ENCODE peak calls at places on chromosomes 13 and 19, in nine cellular contexts. L is heart right ventricle, V is cardiac muscle cell, F is fibroblast of lung, C is astrocyte of the cerebellum, I is fibroblast of pulmonary artery, O is stomach, Y is AG10803, T is pancreas. Q is an unnamed sample.

GRCh38 chr19:35882074-35882832 is 13.9 kb downstream of the APLP1 start:
- DNase-seq in L (peak), V (peak), F (peak), C (peak), I (peak), O (no peak), Y (peak), T (no peak), Q (no peak)

GRCh38 chr19:2788237-2788636 is 2.9 kb downstream of the THOP1 start:
- DNase-seq in L (no peak), V (no peak), F (no peak), C (no peak), I (no peak), O (no peak), Y (no peak), T (no peak), Q (no peak)

GRCh38 chr19:14563989-14564650 is 7.7 kb downstream of the NDUFB7 start:
- DNase-seq in L (no peak), V (peak), F (no peak), C (no peak), I (no peak), O (no peak), Y (no peak), T (peak), Q (no peak)

GRCh38 chr19:2270157-2270571 is 11.8 kb downstream of the PEAK3 start:
- DNase-seq in L (peak), V (no peak), F (no peak), C (no peak), I (no peak), O (no peak), Y (peak), T (peak), Q (no peak)

GRCh38 chr13:73440296-73440895 is 381.6 kb downstream of the KLF5 start:
- DNase-seq in L (no peak), V (no peak), F (no peak), C (no peak), I (peak), O (no peak), Y (no peak), T (no peak), Q (no peak)

GRCh38 chr13:52738719-52739467 is 727 bp downstream of the CNMD start:
- DNase-seq in L (peak), V (peak), F (no peak), C (no peak), I (no peak), O (no peak), Y (no peak), T (peak), Q (peak)

GRCh38 chr19:43380008-43380407 is 26.5 kb downstream of the CD177 start:
- DNase-seq in L (no peak), V (no peak), F (no peak), C (no peak), I (no peak), O (no peak), Y (no peak), T (no peak), Q (no peak)

GRCh38 chr13:27245610-27246009 is 5.7 kb upstream of the RPL21 start:
- DNase-seq in L (no peak), V (no peak), F (no peak), C (no peak), I (no peak), O (no peak), Y (no peak), T (no peak), Q (no peak)

GRCh38 chr19:57566396-57567256 is 7.0 kb upstream of the ZNF550 start:
- DNase-seq in L (no peak), V (peak), F (peak), C (peak), I (peak), O (no peak), Y (peak), T (no peak), Q (no peak)

GRCh38 chr13:60756306-60756705 is 359.3 kb downstream of the TDRD3 start:
- DNase-seq in L (no peak), V (peak), F (peak), C (no peak), I (peak), O (no peak), Y (peak), T (no peak), Q (no peak)

GRCh38 chr13:23952796-23953195 is 55.5 kb upstream of the C1QTNF9B start:
- DNase-seq in L (no peak), V (no peak), F (no peak), C (no peak), I (no peak), O (no peak), Y (no peak), T (peak), Q (no peak)

GRCh38 chr19:41939861-41940442 is 11.7 kb upstream of the ERFL start:
- DNase-seq in L (no peak), V (no peak), F (no peak), C (no peak), I (no peak), O (peak), Y (no peak), T (no peak), Q (peak)

GRCh38 chr13:20714563-20715339 is 11.3 kb downstream of the IL17D start:
- DNase-seq in L (peak), V (peak), F (peak), C (peak), I (peak), O (no peak), Y (peak), T (no peak), Q (no peak)

GRCh38 chr19:15378529-15379082 is 981 bp downstream of the AKAP8 start:
- DNase-seq in L (no peak), V (peak), F (peak), C (no peak), I (peak), O (peak), Y (peak), T (peak), Q (peak)

GRCh38 chr13:109101550-109102144 is 472.2 kb downstream of the MYO16 start:
- DNase-seq in L (no peak), V (no peak), F (peak), C (no peak), I (no peak), O (no peak), Y (no peak), T (no peak), Q (no peak)

GRCh38 chr19:49891393-49891792 is 5.3 kb downstream of the IL4I1 start:
- DNase-seq in L (no peak), V (no peak), F (no peak), C (no peak), I (no peak), O (no peak), Y (no peak), T (no peak), Q (no peak)

GRCh38 chr13:24274452-24274971 is 34.9 kb upstream of the C1QTNF9 start:
- DNase-seq in L (peak), V (peak), F (no peak), C (no peak), I (peak), O (peak), Y (no peak), T (no peak), Q (no peak)

GRCh38 chr13:99273128-99273527 is 14.9 kb upstream of the GPR18 start:
- DNase-seq in L (no peak), V (no peak), F (no peak), C (no peak), I (no peak), O (no peak), Y (no peak), T (no peak), Q (no peak)

GRCh38 chr13:19089315-19089714 is 92.3 kb downstream of the TUBA3C start:
- DNase-seq in L (no peak), V (no peak), F (no peak), C (no peak), I (no peak), O (no peak), Y (no peak), T (no peak), Q (no peak)

GRCh38 chr19:44890366-44891015 is 563 bp upstream of the TOMM40 start:
- DNase-seq in L (peak), V (peak), F (peak), C (peak), I (peak), O (no peak), Y (peak), T (no peak), Q (peak)

GRCh38 chr19:18098891-18099622 is 1.5 kb downstream of the MAST3 start:
- DNase-seq in L (no peak), V (no peak), F (no peak), C (no peak), I (no peak), O (peak), Y (no peak), T (peak), Q (no peak)

GRCh38 chr19:42252365-42253244 is 2.3 kb downstream of the ERF start:
- DNase-seq in L (peak), V (peak), F (peak), C (no peak), I (peak), O (no peak), Y (peak), T (peak), Q (peak)

GRCh38 chr13:31699650-31700049 is 39.7 kb upstream of the RXFP2 start:
- DNase-seq in L (no peak), V (peak), F (no peak), C (peak), I (peak), O (no peak), Y (no peak), T (no peak), Q (peak)

GRCh38 chr13:44620057-44620456 is 43.9 kb upstream of the TSC22D1 start:
- DNase-seq in L (no peak), V (no peak), F (peak), C (no peak), I (peak), O (no peak), Y (peak), T (no peak), Q (no peak)

GRCh38 chr13:36160297-36160696 is 29.1 kb upstream of the DCLK1 start:
- DNase-seq in L (no peak), V (no peak), F (no peak), C (no peak), I (no peak), O (no peak), Y (no peak), T (no peak), Q (no peak)

GRCh38 chr19:452829-453228 is 8.0 kb downstream of the SHC2 start:
- DNase-seq in L (no peak), V (no peak), F (no peak), C (no peak), I (no peak), O (no peak), Y (no peak), T (no peak), Q (no peak)

GRCh38 chr13:31166591-31166990 is 4.9 kb upstream of the HSPH1 start:
- DNase-seq in L (no peak), V (no peak), F (peak), C (no peak), I (no peak), O (no peak), Y (no peak), T (no peak), Q (no peak)

GRCh38 chr19:3132971-3133792 is 2.7 kb upstream of the GNA15 start:
- DNase-seq in L (no peak), V (peak), F (peak), C (no peak), I (peak), O (no peak), Y (peak), T (no peak), Q (no peak)

GRCh38 chr13:113845723-113846638 is 17.9 kb downstream of the GAS6 start:
- DNase-seq in L (no peak), V (no peak), F (no peak), C (no peak), I (no peak), O (no peak), Y (no peak), T (no peak), Q (no peak)

GRCh38 chr13:99970761-99971575 is 599 bp downstream of the ZIC5 start:
- DNase-seq in L (no peak), V (no peak), F (no peak), C (no peak), I (no peak), O (no peak), Y (no peak), T (peak), Q (no peak)

GRCh38 chr13:48533207-48533499 is 273 bp upstream of the RCBTB2 start:
- DNase-seq in L (no peak), V (no peak), F (no peak), C (no peak), I (no peak), O (no peak), Y (peak), T (no peak), Q (no peak)

GRCh38 chr19:29576043-29576442 is 30.0 kb upstream of the POP4 start:
- DNase-seq in L (no peak), V (no peak), F (peak), C (no peak), I (no peak), O (no peak), Y (peak), T (no peak), Q (no peak)

GRCh38 chr19:30227661-30228112 is 144.5 kb upstream of the ZNF536 start:
- DNase-seq in L (peak), V (peak), F (peak), C (peak), I (peak), O (peak), Y (peak), T (peak), Q (peak)

GRCh38 chr13:30802953-30803478 is 67.7 kb downstream of the ALOX5AP start:
- DNase-seq in L (peak), V (peak), F (peak), C (no peak), I (peak), O (peak), Y (peak), T (peak), Q (peak)

GRCh38 chr19:40703029-40703755 is 12.7 kb upstream of the NUMBL start:
- DNase-seq in L (no peak), V (no peak), F (no peak), C (no peak), I (no peak), O (no peak), Y (no peak), T (no peak), Q (no peak)

GRCh38 chr19:40700083-40700482 is 9.6 kb upstream of the NUMBL start:
- DNase-seq in L (no peak), V (no peak), F (no peak), C (no peak), I (no peak), O (no peak), Y (no peak), T (peak), Q (no peak)

GRCh38 chr19:40704491-40705361 is 12.0 kb downstream of the COQ8B start:
- DNase-seq in L (no peak), V (no peak), F (no peak), C (no peak), I (no peak), O (no peak), Y (no peak), T (no peak), Q (no peak)

GRCh38 chr19:40701758-40702157 is 11.3 kb upstream of the NUMBL start:
- DNase-seq in L (no peak), V (no peak), F (no peak), C (no peak), I (no peak), O (no peak), Y (no peak), T (no peak), Q (no peak)

GRCh38 chr19:40702337-40703012 is 12.0 kb upstream of the NUMBL start:
- DNase-seq in L (peak), V (peak), F (peak), C (no peak), I (peak), O (peak), Y (peak), T (no peak), Q (no peak)
- TF ChIP-seq CTCF in L (peak), V (peak), F (peak), C (peak), I (peak), O (peak), Y (peak), T (no peak), Q (peak)

DNA sequence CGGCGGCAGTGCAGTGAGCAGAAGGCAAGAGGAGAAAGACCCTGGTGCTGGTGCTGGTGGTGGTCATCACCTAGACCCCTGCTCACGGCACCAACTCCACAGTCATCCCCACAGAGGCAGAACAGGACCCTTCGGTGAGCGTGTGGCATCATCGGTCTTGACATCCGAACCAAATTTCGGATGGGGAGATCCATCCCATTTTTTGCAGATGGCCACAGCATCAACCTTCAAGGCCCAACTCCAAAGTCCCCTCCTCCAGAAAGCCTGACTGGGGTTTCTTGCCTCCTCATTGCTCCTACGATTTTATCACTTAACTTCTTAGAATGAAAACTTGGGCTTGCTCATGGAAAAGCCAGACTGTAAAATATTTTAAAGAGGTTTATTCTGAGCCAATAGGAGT is 8.7 kb upstream of the KLK12 start:
- DNase-seq in L (no peak), V (no peak), F (no peak), C (no peak), I (no peak), O (no peak), Y (no peak), T (no peak), Q (no peak)
- TF ChIP-seq CTCF in L (no peak), V (no peak), F (no peak), C (no peak), I (no peak), O (no peak), Y (no peak), T (no peak), Q (no peak)

DNA sequence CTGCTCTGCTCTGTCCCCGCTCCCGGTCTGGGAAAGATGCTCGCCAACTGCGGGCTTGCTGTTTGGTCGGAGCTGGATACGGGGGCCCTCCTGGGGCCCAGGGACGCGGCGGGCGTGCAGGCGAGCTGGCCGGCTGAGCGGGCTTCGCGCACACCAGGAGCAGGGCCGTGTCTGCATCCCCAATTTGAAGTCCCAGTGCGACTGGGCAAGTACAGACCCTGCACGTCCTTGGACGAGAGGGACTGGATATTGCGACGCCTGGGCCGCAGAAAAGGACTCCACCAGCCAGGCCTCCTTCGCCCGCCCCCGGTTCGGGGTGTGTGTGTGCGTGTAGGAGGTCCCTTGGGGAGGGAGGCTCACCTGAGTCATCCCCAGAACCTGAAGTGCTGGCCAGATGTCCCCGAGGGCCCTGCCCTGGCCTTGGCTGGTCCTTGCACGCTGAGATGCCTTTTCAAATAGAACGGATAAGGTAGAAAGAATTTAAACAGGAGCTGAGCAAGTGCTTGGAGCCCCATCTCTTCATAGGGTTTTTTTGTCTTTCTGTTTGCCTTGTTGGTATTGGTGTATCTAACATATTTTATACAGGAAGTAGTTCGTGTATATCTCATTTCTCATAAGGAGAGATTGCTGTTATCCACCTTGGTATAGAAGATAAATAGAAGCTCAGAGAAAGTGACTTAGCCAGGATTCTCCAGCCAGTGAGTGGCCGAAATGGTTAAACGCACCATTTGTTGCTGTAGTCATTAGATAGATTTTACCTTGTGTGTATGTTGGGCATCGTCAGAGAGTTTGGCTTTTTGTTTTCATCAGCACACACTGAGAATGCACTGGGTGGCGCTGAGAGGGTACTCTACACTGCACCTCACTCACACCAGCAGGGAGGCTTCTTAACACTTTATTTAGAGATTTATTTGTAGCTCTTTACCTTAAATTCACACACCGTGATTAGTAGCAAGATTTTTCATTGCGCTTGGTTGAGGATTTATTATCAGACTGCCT is 1.1 kb downstream of the NAXD start:
- DNase-seq in L (no peak), V (peak), F (peak), C (no peak), I (peak), O (peak), Y (peak), T (peak), Q (no peak)
- TF ChIP-seq CTCF in L (no peak), V (peak), F (no peak), C (peak), I (no peak), O (no peak), Y (peak), T (no peak), Q (no peak)

DNA sequence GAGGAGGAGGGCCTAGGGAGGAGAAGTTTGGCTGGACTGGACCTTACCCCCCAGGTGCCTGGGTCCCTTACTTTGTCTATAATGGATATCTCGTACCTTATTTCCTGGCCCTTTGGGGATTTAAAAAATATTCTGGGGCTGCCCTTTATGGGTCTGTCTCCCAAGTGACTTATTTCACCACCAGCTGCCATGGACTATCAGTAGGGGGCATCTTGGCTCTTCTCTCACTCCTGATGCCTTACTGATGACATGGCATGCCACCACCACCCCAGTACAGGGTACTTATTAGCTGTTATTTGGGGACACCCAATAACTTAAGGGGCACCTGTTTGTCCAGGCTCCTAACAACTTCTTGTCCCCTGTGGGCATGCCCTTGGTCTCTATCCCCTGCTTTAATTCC is 38.0 kb downstream of the NFIX start:
- DNase-seq in L (no peak), V (no peak), F (no peak), C (no peak), I (no peak), O (no peak), Y (peak), T (no peak), Q (no peak)
- TF ChIP-seq CTCF in L (no peak), V (peak), F (peak), C (no peak), I (peak), O (no peak), Y (peak), T (no peak), Q (no peak)

DNA sequence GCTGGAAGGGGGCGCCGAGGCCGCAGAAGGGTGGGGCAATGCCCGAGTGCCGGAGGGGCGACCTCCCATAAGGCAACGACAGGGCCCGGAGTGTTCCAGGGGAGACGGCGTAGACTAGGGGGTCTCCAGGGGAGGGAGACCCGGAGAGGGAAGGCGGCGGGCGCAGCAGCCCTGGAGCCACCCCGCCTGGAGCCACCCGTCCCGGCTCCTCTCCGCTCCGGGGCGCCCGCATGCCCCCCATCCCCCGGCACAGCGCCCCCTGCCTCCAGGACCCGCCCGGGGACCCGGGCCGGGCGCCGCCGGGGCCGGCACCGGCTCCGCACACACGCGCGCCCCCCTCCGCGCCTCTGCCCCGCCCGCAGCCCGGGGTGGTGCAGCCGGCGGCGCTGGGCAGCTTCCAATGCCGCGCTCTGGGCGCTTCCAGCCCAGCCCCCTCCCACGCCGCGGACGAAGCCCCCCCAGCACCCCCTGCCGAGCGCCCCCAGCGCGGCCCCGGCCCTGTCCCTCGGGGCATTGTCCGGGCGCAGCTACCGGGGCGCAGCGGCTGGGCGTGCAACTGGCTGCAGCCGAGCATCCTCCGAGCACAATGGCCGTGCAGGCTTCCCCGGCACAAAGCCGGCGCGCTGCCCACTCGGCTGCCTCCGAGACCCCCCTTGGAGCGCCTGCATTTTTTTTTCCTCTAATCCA is 519 bp downstream of the PTPRS start:
- DNase-seq in L (no peak), V (peak), F (no peak), C (no peak), I (no peak), O (no peak), Y (no peak), T (no peak), Q (peak)
- TF ChIP-seq CTCF in L (peak), V (no peak), F (no peak), C (no peak), I (no peak), O (no peak), Y (no peak), T (no peak), Q (peak)